ENCODE peak calls at places on chromosomes 7 and 10, in five cellular contexts. C, L, Q, T and G are unnamed samples.

GRCh38 chr7:44693641-44694313 is 54.9 kb upstream of the ZMIZ2 start:
- DNase-seq in L (no peak), T (no peak), Q (no peak), C (no peak), G (no peak)

GRCh38 chr7:48052748-48053147 is 17.4 kb downstream of the C7orf57 start:
- DNase-seq in Q (no peak), T (no peak), C (no peak), L (no peak), G (no peak)

GRCh38 chr10:61937631-61938284 is 36.3 kb downstream of the ARID5B start:
- DNase-seq in C (no peak), L (no peak), Q (no peak), T (no peak), G (no peak)

GRCh38 chr10:22550732-22551131 is 163.6 kb downstream of the PIP4K2A start:
- DNase-seq in L (peak), C (peak), T (no peak), Q (peak), G (peak)

GRCh38 chr10:14826430-14826829 is 11.4 kb downstream of the CDNF start:
- DNase-seq in Q (no peak), C (no peak), L (no peak), T (no peak), G (no peak)

GRCh38 chr7:158271646-158272045 is 316.0 kb downstream of the PTPRN2 start:
- DNase-seq in T (no peak), Q (no peak), C (no peak), L (no peak), G (no peak)

GRCh38 chr7:40945788-40946187 is 757.1 kb downstream of the INHBA start:
- DNase-seq in L (no peak), Q (no peak), T (no peak), C (no peak), G (no peak)

GRCh38 chr10:100562806-100563293 is 27.1 kb downstream of the HIF1AN start:
- DNase-seq in C (peak), Q (peak), L (peak), T (no peak), G (peak)

GRCh38 chr10:92238586-92239098 is 52.2 kb downstream of the CPEB3 start:
- DNase-seq in T (no peak), L (no peak), Q (peak), C (no peak), G (no peak)

GRCh38 chr7:130351664-130352015 is 7.0 kb downstream of the CPA5 start:
- DNase-seq in Q (no peak), C (no peak), L (no peak), T (no peak), G (no peak)

GRCh38 chr7:51242007-51242691 is 74.5 kb downstream of the COBL start:
- DNase-seq in L (peak), T (no peak), C (no peak), Q (no peak), G (no peak)

GRCh38 chr10:927131-927530 is 4.4 kb downstream of the LARP4B start:
- DNase-seq in C (no peak), L (no peak), T (no peak), Q (no peak), G (no peak)

GRCh38 chr10:932589-932988 is 1.1 kb upstream of the LARP4B start:
- DNase-seq in T (no peak), Q (no peak), C (no peak), L (no peak), G (no peak)

GRCh38 chr10:929965-930364 is 1.5 kb downstream of the LARP4B start:
- DNase-seq in C (no peak), Q (no peak), T (no peak), L (no peak), G (no peak)

GRCh38 chr10:931326-932318 is at the start of gene LARP4B:
- DNase-seq in L (peak), Q (peak), C (peak), T (peak), G (peak)

GRCh38 chr10:930415-931325 is 835 bp downstream of the LARP4B start:
- DNase-seq in Q (peak), T (no peak), L (peak), C (no peak), G (peak)
- TF ChIP-seq SUZ12 in Q (no peak), T (no peak), L (no peak), C (no peak), G (no peak)

GRCh38 chr7:139033346-139034114 is 2.3 kb downstream of the ZC3HAV1L start:
- DNase-seq in L (no peak), C (no peak), Q (no peak), T (no peak), G (no peak)
- TF ChIP-seq SUZ12 in L (no peak), C (no peak), Q (no peak), T (no peak), G (no peak)

GRCh38 chr7:142669074-142669654 is 80.1 kb upstream of the PRSS1 start:
- DNase-seq in C (peak), Q (no peak), T (no peak), L (no peak), G (no peak)
- TF ChIP-seq SUZ12 in C (no peak), Q (no peak), T (no peak), L (no peak), G (no peak)

GRCh38 chr10:95183451-95184230 is 10.4 kb upstream of the ACSM6 start:
- DNase-seq in C (peak), T (peak), L (peak), Q (no peak), G (peak)
- TF ChIP-seq SUZ12 in C (no peak), T (no peak), L (no peak), Q (no peak), G (no peak)

GRCh38 chr10:10317151-10317550 is 700.5 kb upstream of the CELF2 start:
- DNase-seq in C (no peak), L (no peak), T (no peak), Q (no peak), G (no peak)

GRCh38 chr10:10315989-10316388 is 701.7 kb upstream of the CELF2 start:
- DNase-seq in L (no peak), T (no peak), Q (no peak), C (no peak), G (no peak)

GRCh38 chr10:10326119-10326518 is 691.6 kb upstream of the CELF2 start:
- DNase-seq in T (no peak), Q (no peak), L (no peak), C (no peak), G (no peak)

DNA sequence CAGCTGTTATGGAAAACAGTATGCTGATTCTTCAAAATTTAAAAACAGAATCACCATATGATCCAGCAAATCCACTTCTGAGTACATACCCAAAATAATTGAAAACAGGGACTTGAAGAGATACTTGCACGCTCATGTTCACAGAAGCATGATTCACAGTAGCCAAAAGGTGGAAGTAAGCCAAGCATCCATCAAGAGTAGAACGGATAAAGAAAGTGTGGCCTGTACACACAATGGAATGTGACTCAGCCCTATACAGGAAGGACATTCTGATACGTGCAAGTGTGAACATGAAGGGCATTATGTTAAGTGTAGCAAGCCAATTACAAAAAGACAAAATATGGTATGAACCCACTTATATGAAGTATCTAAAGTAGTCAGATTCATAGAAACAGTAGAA is 696.7 kb upstream of the CELF2 start:
- DNase-seq in C (no peak), Q (no peak), L (no peak), T (no peak), G (no peak)
- TF ChIP-seq SUZ12 in C (no peak), Q (no peak), L (no peak), T (no peak), G (no peak)

DNA sequence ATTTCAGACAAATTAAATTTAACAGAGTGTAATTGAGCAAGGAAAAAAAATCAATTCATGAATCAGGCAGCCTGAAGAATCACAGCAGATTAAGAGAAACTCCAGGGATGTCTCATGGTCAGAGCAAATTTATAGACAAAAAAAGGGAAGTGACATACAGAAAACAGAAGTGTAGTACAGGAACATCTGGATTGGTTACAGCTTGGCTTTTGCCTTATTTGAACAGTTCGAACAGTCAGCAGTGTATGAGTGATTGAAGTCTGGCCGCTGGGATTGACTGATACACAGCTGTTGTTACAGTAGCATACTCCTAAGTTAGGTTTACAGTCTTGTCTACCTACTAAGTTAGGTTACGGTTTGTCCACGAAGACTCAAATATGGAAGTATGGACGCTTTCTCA is 255.3 kb downstream of the HPSE2 start:
- DNase-seq in L (no peak), T (no peak), C (no peak), Q (no peak), G (no peak)
- TF ChIP-seq SUZ12 in L (no peak), T (no peak), C (no peak), Q (no peak), G (no peak)

DNA sequence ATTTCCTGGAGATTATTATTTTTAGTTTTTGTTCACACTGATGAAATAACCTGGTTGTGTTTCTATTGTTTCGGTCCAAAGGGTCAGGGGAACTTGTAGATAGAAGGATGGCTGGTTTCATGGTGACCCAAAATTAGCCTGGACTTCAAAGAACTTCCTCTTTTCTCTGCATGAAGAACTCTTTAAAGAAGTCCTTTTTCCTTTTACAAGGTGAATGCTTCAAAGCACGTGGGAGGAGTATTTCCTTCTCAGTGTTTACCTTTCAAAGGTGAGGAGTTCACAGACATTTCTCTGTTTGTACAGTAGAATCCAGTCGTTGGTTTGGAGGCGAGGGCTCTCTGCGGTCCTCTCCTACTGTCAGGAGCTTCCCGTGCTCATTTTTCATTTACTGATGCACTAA is 561.7 kb downstream of the GATA3 start:
- DNase-seq in C (no peak), L (no peak), Q (peak), T (peak), G (no peak)
- TF ChIP-seq SUZ12 in C (no peak), L (no peak), Q (no peak), T (no peak), G (no peak)